ENCODE peak calls at places on chromosomes 5 and 9, in six cellular contexts. One of them, this sample, is unnamed.

GRCh38 chr5:95884021-95884333 is 61.5 kb upstream of the GLRX start:
- DNase-seq in HL-60: no peak
- DNase-seq in foreskin fibroblast: peak; percentile 68
- DNase-seq in astrocyte of the spinal cord: peak; percentile 40
- DNase-seq in dorsolateral prefrontal cortex: no peak
- DNase-seq in cardiac fibroblast: peak; percentile 80
- DNase-seq in this sample: no peak

GRCh38 chr5:41213340-41213739 is at the start of gene C6:
- DNase-seq in dorsolateral prefrontal cortex: no peak
- DNase-seq in foreskin fibroblast: no peak
- DNase-seq in cardiac fibroblast: no peak
- DNase-seq in HL-60: no peak
- DNase-seq in astrocyte of the spinal cord: no peak
- DNase-seq in this sample: no peak

GRCh38 chr5:136629125-136629790 is 263.9 kb upstream of the TRPC7 start:
- DNase-seq in astrocyte of the spinal cord: no peak
- DNase-seq in HL-60: no peak
- DNase-seq in cardiac fibroblast: no peak
- DNase-seq in foreskin fibroblast: peak; percentile 2
- DNase-seq in dorsolateral prefrontal cortex: peak; percentile 87
- DNase-seq in this sample: no peak

GRCh38 chr5:69288668-69289067 is 43.9 kb downstream of the CCDC125 start:
- DNase-seq in foreskin fibroblast: no peak
- DNase-seq in astrocyte of the spinal cord: no peak
- DNase-seq in HL-60: no peak
- DNase-seq in dorsolateral prefrontal cortex: no peak
- DNase-seq in cardiac fibroblast: no peak
- DNase-seq in this sample: no peak

GRCh38 chr5:148397968-148398595 is 14.3 kb downstream of the FBXO38 start:
- DNase-seq in foreskin fibroblast: no peak
- DNase-seq in astrocyte of the spinal cord: no peak
- DNase-seq in dorsolateral prefrontal cortex: no peak
- DNase-seq in HL-60: peak; percentile 79
- DNase-seq in cardiac fibroblast: no peak
- DNase-seq in this sample: peak; percentile 19

GRCh38 chr5:6404129-6404528 is 25.8 kb upstream of the MED10 start:
- DNase-seq in HL-60: no peak
- DNase-seq in dorsolateral prefrontal cortex: no peak
- DNase-seq in foreskin fibroblast: peak; percentile 43
- DNase-seq in astrocyte of the spinal cord: no peak
- DNase-seq in cardiac fibroblast: peak; percentile 17
- DNase-seq in this sample: no peak

GRCh38 chr5:83428890-83429289 is 42.7 kb upstream of the VCAN start:
- DNase-seq in HL-60: no peak
- DNase-seq in cardiac fibroblast: no peak
- DNase-seq in foreskin fibroblast: no peak
- DNase-seq in astrocyte of the spinal cord: no peak
- DNase-seq in dorsolateral prefrontal cortex: no peak
- DNase-seq in this sample: no peak

GRCh38 chr5:29157975-29158374 is 2035.5 kb upstream of the CDH6 start:
- DNase-seq in foreskin fibroblast: no peak
- DNase-seq in cardiac fibroblast: no peak
- DNase-seq in astrocyte of the spinal cord: no peak
- DNase-seq in dorsolateral prefrontal cortex: no peak
- DNase-seq in HL-60: no peak
- DNase-seq in this sample: no peak

GRCh38 chr9:113556877-113557593 is 93.5 kb downstream of the RGS3 start:
- DNase-seq in dorsolateral prefrontal cortex: no peak
- DNase-seq in foreskin fibroblast: peak; percentile 35
- DNase-seq in HL-60: no peak
- DNase-seq in astrocyte of the spinal cord: no peak
- DNase-seq in cardiac fibroblast: peak; percentile 61
- DNase-seq in this sample: no peak

GRCh38 chr5:147245381-147246055 is 10.7 kb downstream of the STK32A start:
- DNase-seq in foreskin fibroblast: no peak
- DNase-seq in HL-60: no peak
- DNase-seq in astrocyte of the spinal cord: no peak
- DNase-seq in dorsolateral prefrontal cortex: no peak
- DNase-seq in cardiac fibroblast: no peak
- DNase-seq in this sample: no peak

GRCh38 chr5:145118109-145118508 is 717.0 kb downstream of the PRELID2 start:
- DNase-seq in dorsolateral prefrontal cortex: no peak
- DNase-seq in astrocyte of the spinal cord: no peak
- DNase-seq in foreskin fibroblast: no peak
- DNase-seq in cardiac fibroblast: no peak
- DNase-seq in HL-60: no peak
- DNase-seq in this sample: no peak

GRCh38 chr9:134515026-134515821 is 126.4 kb upstream of the COL5A1 start:
- DNase-seq in astrocyte of the spinal cord: no peak
- DNase-seq in dorsolateral prefrontal cortex: no peak
- DNase-seq in HL-60: no peak
- DNase-seq in cardiac fibroblast: peak; percentile 35
- DNase-seq in foreskin fibroblast: peak; percentile 70
- DNase-seq in this sample: no peak

GRCh38 chr9:18798106-18798505 is 234.9 kb downstream of the SAXO1 start:
- DNase-seq in foreskin fibroblast: peak; percentile 16
- DNase-seq in cardiac fibroblast: peak; percentile 23
- DNase-seq in dorsolateral prefrontal cortex: no peak
- DNase-seq in HL-60: no peak
- DNase-seq in astrocyte of the spinal cord: no peak
- DNase-seq in this sample: no peak

GRCh38 chr9:81562221-81563019 is 126.9 kb downstream of the TLE1 start:
- DNase-seq in dorsolateral prefrontal cortex: no peak
- DNase-seq in HL-60: no peak
- DNase-seq in cardiac fibroblast: peak; percentile 77
- DNase-seq in foreskin fibroblast: peak; percentile 87
- DNase-seq in astrocyte of the spinal cord: peak; percentile 73
- DNase-seq in this sample: peak; percentile 83

GRCh38 chr5:146426853-146427618 is 20.1 kb upstream of the TCERG1 start:
- DNase-seq in foreskin fibroblast: peak; percentile 64
- DNase-seq in cardiac fibroblast: peak; percentile 60
- DNase-seq in astrocyte of the spinal cord: peak; percentile 50
- DNase-seq in dorsolateral prefrontal cortex: no peak
- DNase-seq in HL-60: no peak
- DNase-seq in this sample: no peak

GRCh38 chr9:129613520-129614175 is 7.3 kb downstream of the C9orf50 start:
- DNase-seq in cardiac fibroblast: no peak
- DNase-seq in foreskin fibroblast: peak; percentile 29
- DNase-seq in astrocyte of the spinal cord: no peak
- DNase-seq in dorsolateral prefrontal cortex: peak; percentile 92
- DNase-seq in HL-60: no peak
- DNase-seq in this sample: no peak

GRCh38 chr9:70020217-70020616 is 23.4 kb upstream of the MAMDC2 start:
- DNase-seq in dorsolateral prefrontal cortex: no peak
- DNase-seq in astrocyte of the spinal cord: no peak
- DNase-seq in foreskin fibroblast: no peak
- DNase-seq in cardiac fibroblast: no peak
- DNase-seq in HL-60: no peak
- DNase-seq in this sample: no peak

GRCh38 chr5:132749506-132749905 is 2.3 kb downstream of the CCNI2 start:
- DNase-seq in astrocyte of the spinal cord: no peak
- DNase-seq in HL-60: no peak
- DNase-seq in foreskin fibroblast: no peak
- DNase-seq in dorsolateral prefrontal cortex: no peak
- DNase-seq in cardiac fibroblast: no peak
- DNase-seq in this sample: no peak

GRCh38 chr9:79447760-79448159 is 124.0 kb upstream of the TLE4 start:
- DNase-seq in HL-60: no peak
- DNase-seq in dorsolateral prefrontal cortex: no peak
- DNase-seq in foreskin fibroblast: no peak
- DNase-seq in astrocyte of the spinal cord: no peak
- DNase-seq in cardiac fibroblast: no peak
- DNase-seq in this sample: no peak

GRCh38 chr9:88106492-88106891 is 31.8 kb downstream of the SPATA31C2 start:
- DNase-seq in cardiac fibroblast: peak; percentile 37
- DNase-seq in foreskin fibroblast: peak; percentile 46
- DNase-seq in HL-60: no peak
- DNase-seq in dorsolateral prefrontal cortex: peak; percentile 13
- DNase-seq in astrocyte of the spinal cord: peak; percentile 27
- DNase-seq in this sample: peak; percentile 31
- TF ChIP-seq CTCF in cardiac fibroblast: peak; percentile 38
- TF ChIP-seq CTCF in foreskin fibroblast: peak; percentile 61
- TF ChIP-seq CTCF in HL-60: peak; percentile 10
- TF ChIP-seq CTCF in dorsolateral prefrontal cortex: peak; percentile 41
- TF ChIP-seq CTCF in astrocyte of the spinal cord: peak; percentile 63
- TF ChIP-seq CTCF in this sample: no peak

GRCh38 chr5:72925336-72926010 is 30.4 kb upstream of the FCHO2 start:
- DNase-seq in dorsolateral prefrontal cortex: no peak
- DNase-seq in foreskin fibroblast: no peak
- DNase-seq in cardiac fibroblast: no peak
- DNase-seq in astrocyte of the spinal cord: no peak
- DNase-seq in HL-60: no peak
- DNase-seq in this sample: no peak

GRCh38 chr5:72921886-72922285 is 34.0 kb upstream of the FCHO2 start:
- DNase-seq in foreskin fibroblast: peak; percentile 10
- DNase-seq in HL-60: no peak
- DNase-seq in astrocyte of the spinal cord: no peak
- DNase-seq in cardiac fibroblast: no peak
- DNase-seq in dorsolateral prefrontal cortex: no peak
- DNase-seq in this sample: no peak

GRCh38 chr5:72917371-72917776 is 38.5 kb upstream of the FCHO2 start:
- DNase-seq in cardiac fibroblast: no peak
- DNase-seq in foreskin fibroblast: no peak
- DNase-seq in HL-60: no peak
- DNase-seq in astrocyte of the spinal cord: no peak
- DNase-seq in dorsolateral prefrontal cortex: no peak
- DNase-seq in this sample: no peak

GRCh38 chr5:72921103-72921502 is 34.7 kb upstream of the FCHO2 start:
- DNase-seq in astrocyte of the spinal cord: no peak
- DNase-seq in HL-60: no peak
- DNase-seq in cardiac fibroblast: no peak
- DNase-seq in foreskin fibroblast: no peak
- DNase-seq in dorsolateral prefrontal cortex: no peak
- DNase-seq in this sample: no peak

GRCh38 chr5:72920690-72921089 is 35.2 kb upstream of the FCHO2 start:
- DNase-seq in dorsolateral prefrontal cortex: no peak
- DNase-seq in HL-60: no peak
- DNase-seq in foreskin fibroblast: peak; percentile 55
- DNase-seq in astrocyte of the spinal cord: peak; percentile 57
- DNase-seq in cardiac fibroblast: peak; percentile 60
- DNase-seq in this sample: no peak
- TF ChIP-seq CTCF in dorsolateral prefrontal cortex: no peak
- TF ChIP-seq CTCF in HL-60: no peak
- TF ChIP-seq CTCF in foreskin fibroblast: no peak
- TF ChIP-seq CTCF in astrocyte of the spinal cord: peak; percentile 12
- TF ChIP-seq CTCF in cardiac fibroblast: peak; percentile 11
- TF ChIP-seq CTCF in this sample: no peak

GRCh38 chr9:122349201-122349600 is 21.6 kb upstream of the PTGS1 start:
- DNase-seq in cardiac fibroblast: no peak
- DNase-seq in astrocyte of the spinal cord: no peak
- DNase-seq in foreskin fibroblast: no peak
- DNase-seq in HL-60: no peak
- DNase-seq in dorsolateral prefrontal cortex: no peak
- DNase-seq in this sample: no peak

GRCh38 chr9:122350577-122351355 is 20.1 kb upstream of the PTGS1 start:
- DNase-seq in HL-60: no peak
- DNase-seq in cardiac fibroblast: peak; percentile 75
- DNase-seq in dorsolateral prefrontal cortex: peak; percentile 87
- DNase-seq in astrocyte of the spinal cord: peak; percentile 67
- DNase-seq in foreskin fibroblast: peak; percentile 89
- DNase-seq in this sample: peak; percentile 80

GRCh38 chr9:122355336-122355875 is 15.4 kb upstream of the PTGS1 start:
- DNase-seq in HL-60: no peak
- DNase-seq in dorsolateral prefrontal cortex: no peak
- DNase-seq in cardiac fibroblast: no peak
- DNase-seq in foreskin fibroblast: no peak
- DNase-seq in astrocyte of the spinal cord: no peak
- DNase-seq in this sample: no peak

GRCh38 chr9:122356627-122357026 is 14.2 kb upstream of the PTGS1 start:
- DNase-seq in cardiac fibroblast: no peak
- DNase-seq in astrocyte of the spinal cord: no peak
- DNase-seq in dorsolateral prefrontal cortex: no peak
- DNase-seq in foreskin fibroblast: no peak
- DNase-seq in HL-60: no peak
- DNase-seq in this sample: no peak

DNA sequence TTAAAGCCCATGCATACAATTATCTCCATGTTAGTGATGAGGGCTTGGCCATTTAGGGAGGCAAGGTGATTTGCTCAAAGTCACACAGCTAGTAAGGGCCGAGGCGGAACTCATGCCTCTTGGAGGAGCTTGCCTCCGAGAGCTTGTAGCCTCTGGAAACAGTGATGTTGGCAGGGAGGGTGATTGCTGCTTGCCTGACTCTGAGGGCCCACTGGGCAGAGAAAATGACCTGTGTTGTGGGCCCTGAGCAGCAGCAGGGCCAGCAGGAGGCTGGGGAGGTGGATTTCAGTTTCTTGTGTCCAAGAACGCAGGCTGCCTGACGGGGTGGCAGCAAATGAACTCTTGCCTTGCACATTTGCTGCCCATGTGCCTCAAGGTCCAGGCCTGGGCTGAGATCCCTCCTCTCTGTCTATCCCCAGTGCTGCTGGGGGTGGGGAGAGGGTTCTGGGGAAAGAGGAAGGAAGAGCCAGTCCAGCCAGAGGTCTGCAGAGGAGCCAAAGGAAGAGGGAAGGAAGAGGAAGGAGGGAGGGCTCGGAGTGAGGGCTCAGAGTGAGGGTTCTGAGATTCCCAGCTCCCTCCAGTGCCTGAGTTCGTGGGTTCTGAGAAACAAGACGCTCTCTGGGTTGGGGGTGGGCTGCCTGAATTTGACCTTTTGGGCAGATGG is 16.2 kb upstream of the PTGS1 start:
- DNase-seq in foreskin fibroblast: no peak
- DNase-seq in cardiac fibroblast: no peak
- DNase-seq in dorsolateral prefrontal cortex: no peak
- DNase-seq in HL-60: no peak
- DNase-seq in astrocyte of the spinal cord: no peak
- DNase-seq in this sample: no peak
- TF ChIP-seq CTCF in foreskin fibroblast: no peak
- TF ChIP-seq CTCF in cardiac fibroblast: no peak
- TF ChIP-seq CTCF in dorsolateral prefrontal cortex: no peak
- TF ChIP-seq CTCF in HL-60: no peak
- TF ChIP-seq CTCF in astrocyte of the spinal cord: no peak
- TF ChIP-seq CTCF in this sample: no peak

DNA sequence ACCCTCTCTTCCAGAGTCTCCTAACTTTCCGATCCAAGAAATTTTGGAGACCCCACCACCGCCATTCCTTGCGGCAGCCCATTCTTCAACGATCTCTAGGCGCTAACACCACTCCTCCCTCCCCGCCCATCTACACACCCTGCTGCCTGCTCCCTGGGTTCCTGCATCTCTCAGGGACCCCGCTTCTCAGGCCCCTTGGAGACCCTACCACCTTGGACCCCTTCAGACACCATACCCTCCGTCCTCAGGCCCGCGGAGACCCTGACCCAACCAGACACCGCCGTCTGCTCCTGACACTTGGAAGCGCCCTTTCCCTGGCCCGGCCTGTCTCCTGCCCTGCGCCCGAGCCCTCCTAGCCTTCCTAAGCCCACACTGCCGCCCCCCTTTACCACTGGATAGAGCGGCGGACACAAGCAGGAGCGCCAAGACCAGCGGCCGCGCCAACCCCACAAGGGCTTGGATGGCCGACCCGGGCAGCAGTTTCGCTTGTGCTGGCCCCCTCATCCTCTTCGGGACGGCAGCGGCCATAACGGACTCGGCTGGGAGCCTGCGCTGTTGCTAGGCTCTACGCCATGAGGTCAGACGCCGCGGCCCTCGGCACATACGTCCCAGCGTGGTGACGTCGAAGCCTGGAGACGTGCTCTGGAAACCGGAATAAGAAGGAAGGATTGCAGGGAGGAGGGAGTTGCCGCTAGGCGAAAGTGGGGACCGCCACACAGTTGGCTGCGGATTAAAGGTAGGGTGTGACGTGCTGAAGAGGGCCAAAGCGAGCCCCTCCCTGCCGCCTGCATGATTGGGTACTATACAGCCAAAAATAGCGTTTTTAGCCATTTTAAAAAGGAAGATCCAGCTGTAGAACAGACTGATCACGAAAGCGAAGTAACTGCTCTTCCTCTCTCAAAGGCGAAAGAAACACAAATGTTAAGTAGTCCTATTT is at the start of gene C5orf15:
- DNase-seq in cardiac fibroblast: peak; percentile 98
- DNase-seq in foreskin fibroblast: peak; percentile 99
- DNase-seq in astrocyte of the spinal cord: peak; percentile 98
- DNase-seq in dorsolateral prefrontal cortex: peak; percentile 97
- DNase-seq in HL-60: peak; percentile 74
- DNase-seq in this sample: peak; percentile 97
- TF ChIP-seq CTCF in cardiac fibroblast: no peak
- TF ChIP-seq CTCF in foreskin fibroblast: no peak
- TF ChIP-seq CTCF in astrocyte of the spinal cord: no peak
- TF ChIP-seq CTCF in dorsolateral prefrontal cortex: peak; percentile 49
- TF ChIP-seq CTCF in HL-60: no peak
- TF ChIP-seq CTCF in this sample: no peak